ENCODE peak calls at places on chromosomes 4 and X, in eight cellular contexts. One of them, this sample, is unnamed.
A peak's percentile ranks its signal among the peaks of the same experiment; 100 is the strongest.

GRCh38 chr4:83208371-83208770 is 76.2 kb downstream of the COQ2 start:
- DNase-seq in GM23338: no peak
- DNase-seq in omental fat pad: no peak
- DNase-seq in heart right ventricle: no peak
- DNase-seq in lung: no peak
- DNase-seq in AG10803: no peak
- DNase-seq in AG09319: no peak
- DNase-seq in tibial nerve: no peak
- DNase-seq in this sample: no peak

GRCh38 chrX:19827088-19827487 is 60.3 kb downstream of the SH3KBP1 start:
- DNase-seq in GM23338: no peak
- DNase-seq in omental fat pad: no peak
- DNase-seq in heart right ventricle: no peak
- DNase-seq in lung: no peak
- DNase-seq in AG10803: no peak
- DNase-seq in AG09319: no peak
- DNase-seq in tibial nerve: no peak
- DNase-seq in this sample: no peak

GRCh38 chr4:52641853-52642563 is 17.1 kb downstream of the USP46 start:
- DNase-seq in GM23338: no peak
- DNase-seq in omental fat pad: no peak
- DNase-seq in heart right ventricle: no peak
- DNase-seq in lung: no peak
- DNase-seq in AG10803: no peak
- DNase-seq in AG09319: no peak
- DNase-seq in tibial nerve: no peak
- DNase-seq in this sample: peak; percentile 59

GRCh38 chrX:150693782-150694574 is 782 bp downstream of the MTMR1 start:
- DNase-seq in GM23338: peak; percentile 74
- DNase-seq in omental fat pad: no peak
- DNase-seq in heart right ventricle: peak; percentile 37
- DNase-seq in lung: peak; percentile 54
- DNase-seq in AG10803: peak; percentile 86
- DNase-seq in AG09319: peak; percentile 23
- DNase-seq in tibial nerve: no peak
- DNase-seq in this sample: peak; percentile 90

GRCh38 chr4:124423160-124423559 is 289.4 kb downstream of the ANKRD50 start:
- DNase-seq in GM23338: no peak
- DNase-seq in omental fat pad: no peak
- DNase-seq in heart right ventricle: no peak
- DNase-seq in lung: no peak
- DNase-seq in AG10803: no peak
- DNase-seq in AG09319: no peak
- DNase-seq in tibial nerve: no peak
- DNase-seq in this sample: no peak

GRCh38 chr4:149999485-150000074 is 78.7 kb upstream of the DCLK2 start:
- DNase-seq in GM23338: peak; percentile 54
- DNase-seq in omental fat pad: no peak
- DNase-seq in heart right ventricle: no peak
- DNase-seq in lung: no peak
- DNase-seq in AG10803: peak; percentile 85
- DNase-seq in AG09319: peak; percentile 65
- DNase-seq in tibial nerve: no peak
- DNase-seq in this sample: peak; percentile 10

GRCh38 chr4:184851200-184851541 is 25.4 kb upstream of the ACSL1 start:
- DNase-seq in GM23338: no peak
- DNase-seq in omental fat pad: no peak
- DNase-seq in heart right ventricle: no peak
- DNase-seq in lung: no peak
- DNase-seq in AG10803: no peak
- DNase-seq in AG09319: no peak
- DNase-seq in tibial nerve: no peak
- DNase-seq in this sample: peak; percentile 33

GRCh38 chrX:51798701-51799100 is 55.5 kb downstream of the GSPT2 start:
- DNase-seq in GM23338: no peak
- DNase-seq in omental fat pad: no peak
- DNase-seq in heart right ventricle: no peak
- DNase-seq in lung: no peak
- DNase-seq in AG10803: no peak
- DNase-seq in AG09319: no peak
- DNase-seq in tibial nerve: no peak
- DNase-seq in this sample: no peak

GRCh38 chrX:107747596-107748161 is 27.9 kb downstream of the TSC22D3 start:
- DNase-seq in GM23338: no peak
- DNase-seq in omental fat pad: no peak
- DNase-seq in heart right ventricle: no peak
- DNase-seq in lung: peak; percentile 48
- DNase-seq in AG10803: peak; percentile 52
- DNase-seq in AG09319: no peak
- DNase-seq in tibial nerve: no peak
- DNase-seq in this sample: no peak

GRCh38 chrX:111375747-111376146 is 36.2 kb downstream of the DCX start:
- DNase-seq in GM23338: peak; percentile 49
- DNase-seq in omental fat pad: no peak
- DNase-seq in heart right ventricle: no peak
- DNase-seq in lung: no peak
- DNase-seq in AG10803: no peak
- DNase-seq in AG09319: no peak
- DNase-seq in tibial nerve: no peak
- DNase-seq in this sample: no peak

GRCh38 chr4:119240128-119240527 is 27.6 kb downstream of the USP53 start:
- DNase-seq in GM23338: no peak
- DNase-seq in omental fat pad: no peak
- DNase-seq in heart right ventricle: no peak
- DNase-seq in lung: no peak
- DNase-seq in AG10803: no peak
- DNase-seq in AG09319: no peak
- DNase-seq in tibial nerve: no peak
- DNase-seq in this sample: no peak

GRCh38 chr4:88285235-88285505 is 809 bp upstream of the PPM1K start:
- DNase-seq in GM23338: no peak
- DNase-seq in omental fat pad: no peak
- DNase-seq in heart right ventricle: no peak
- DNase-seq in lung: no peak
- DNase-seq in AG10803: no peak
- DNase-seq in AG09319: no peak
- DNase-seq in tibial nerve: no peak
- DNase-seq in this sample: no peak

GRCh38 chr4:7192252-7193039 is at the start of gene SORCS2:
- DNase-seq in GM23338: peak; percentile 77
- DNase-seq in omental fat pad: no peak
- DNase-seq in heart right ventricle: peak; percentile 74
- DNase-seq in lung: no peak
- DNase-seq in AG10803: peak; percentile 44
- DNase-seq in AG09319: no peak
- DNase-seq in tibial nerve: peak; percentile 42
- DNase-seq in this sample: peak; percentile 87

GRCh38 chr4:52204921-52205320 is 153.8 kb downstream of the SPATA18 start:
- DNase-seq in GM23338: no peak
- DNase-seq in omental fat pad: no peak
- DNase-seq in heart right ventricle: no peak
- DNase-seq in lung: no peak
- DNase-seq in AG10803: no peak
- DNase-seq in AG09319: no peak
- DNase-seq in tibial nerve: no peak
- DNase-seq in this sample: no peak

GRCh38 chrX:66760648-66761047 is 121.8 kb upstream of the EDA2R start:
- DNase-seq in GM23338: peak; percentile 18
- DNase-seq in omental fat pad: no peak
- DNase-seq in heart right ventricle: no peak
- DNase-seq in lung: no peak
- DNase-seq in AG10803: no peak
- DNase-seq in AG09319: no peak
- DNase-seq in tibial nerve: no peak
- DNase-seq in this sample: no peak
- TF ChIP-seq CTCF in GM23338: peak; percentile 46
- TF ChIP-seq CTCF in omental fat pad: no peak
- TF ChIP-seq CTCF in heart right ventricle: no peak
- TF ChIP-seq CTCF in lung: no peak
- TF ChIP-seq CTCF in AG10803: no peak
- TF ChIP-seq CTCF in AG09319: no peak
- TF ChIP-seq CTCF in tibial nerve: no peak
- TF ChIP-seq CTCF in this sample: no peak

GRCh38 chrX:33339219-33339618 is 127.9 kb upstream of the DMD start:
- DNase-seq in GM23338: peak; percentile 2
- DNase-seq in omental fat pad: no peak
- DNase-seq in heart right ventricle: no peak
- DNase-seq in lung: no peak
- DNase-seq in AG10803: no peak
- DNase-seq in AG09319: no peak
- DNase-seq in tibial nerve: no peak
- DNase-seq in this sample: no peak

GRCh38 chrX:33330798-33331197 is 119.4 kb upstream of the DMD start:
- DNase-seq in GM23338: no peak
- DNase-seq in omental fat pad: no peak
- DNase-seq in heart right ventricle: no peak
- DNase-seq in lung: no peak
- DNase-seq in AG10803: no peak
- DNase-seq in AG09319: no peak
- DNase-seq in tibial nerve: no peak
- DNase-seq in this sample: no peak

GRCh38 chrX:33336783-33337182 is 125.4 kb upstream of the DMD start:
- DNase-seq in GM23338: peak; percentile 15
- DNase-seq in omental fat pad: no peak
- DNase-seq in heart right ventricle: no peak
- DNase-seq in lung: no peak
- DNase-seq in AG10803: no peak
- DNase-seq in AG09319: no peak
- DNase-seq in tibial nerve: no peak
- DNase-seq in this sample: no peak
- TF ChIP-seq CTCF in GM23338: peak; percentile 43
- TF ChIP-seq CTCF in omental fat pad: no peak
- TF ChIP-seq CTCF in heart right ventricle: peak; percentile 33
- TF ChIP-seq CTCF in lung: no peak
- TF ChIP-seq CTCF in AG10803: no peak
- TF ChIP-seq CTCF in AG09319: peak; percentile 33
- TF ChIP-seq CTCF in tibial nerve: no peak
- TF ChIP-seq CTCF in this sample: no peak

DNA sequence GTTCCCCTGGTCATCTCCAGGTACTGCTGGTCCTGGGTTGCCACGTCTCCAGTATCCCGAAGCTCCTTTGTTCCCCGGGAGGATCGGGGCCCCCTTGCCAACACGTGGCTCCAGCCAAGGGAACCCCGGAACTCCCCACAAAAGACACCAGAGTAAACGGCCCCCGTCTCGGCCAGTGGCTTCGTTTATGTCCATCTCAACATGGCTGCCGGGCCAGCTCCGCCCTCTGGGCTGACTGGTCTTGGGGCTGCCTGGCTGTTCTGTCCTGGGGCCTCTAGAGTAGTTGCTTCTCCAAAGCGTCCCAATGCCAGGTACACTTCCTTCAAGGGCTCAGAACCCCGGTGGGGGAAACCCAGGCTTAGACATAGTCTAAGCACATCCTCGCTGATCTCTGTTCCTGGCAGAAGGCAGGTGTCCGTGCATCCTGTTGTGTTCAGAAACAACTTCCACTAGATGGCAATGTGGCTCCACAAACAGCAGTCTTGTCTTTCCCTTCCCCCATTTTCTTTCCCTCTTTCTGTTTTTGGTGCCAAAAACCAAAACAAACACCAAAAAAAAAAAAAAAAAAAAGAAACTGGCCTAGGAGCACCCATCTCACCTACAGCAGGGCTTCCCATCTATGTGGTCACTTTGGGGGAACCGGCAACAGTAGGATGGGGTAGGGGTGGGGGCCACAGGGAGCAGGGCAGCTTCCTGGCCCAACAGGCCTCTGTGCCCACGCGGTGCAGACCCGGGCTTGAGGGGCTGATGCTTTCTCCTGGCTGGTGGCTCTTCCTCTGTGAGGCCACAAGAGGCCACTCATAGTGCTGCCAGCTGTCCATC is 35.3 kb downstream of the NBDY start:
- DNase-seq in GM23338: peak; percentile 67
- DNase-seq in omental fat pad: peak; percentile 36
- DNase-seq in heart right ventricle: peak; percentile 21
- DNase-seq in lung: peak; percentile 81
- DNase-seq in AG10803: peak; percentile 73
- DNase-seq in AG09319: peak; percentile 84
- DNase-seq in tibial nerve: no peak
- DNase-seq in this sample: peak; percentile 67
- TF ChIP-seq CTCF in GM23338: peak; percentile 48
- TF ChIP-seq CTCF in omental fat pad: no peak
- TF ChIP-seq CTCF in heart right ventricle: peak; percentile 41
- TF ChIP-seq CTCF in lung: peak; percentile 72
- TF ChIP-seq CTCF in AG10803: peak; percentile 63
- TF ChIP-seq CTCF in AG09319: peak; percentile 69
- TF ChIP-seq CTCF in tibial nerve: peak; percentile 83
- TF ChIP-seq CTCF in this sample: peak; percentile 19

DNA sequence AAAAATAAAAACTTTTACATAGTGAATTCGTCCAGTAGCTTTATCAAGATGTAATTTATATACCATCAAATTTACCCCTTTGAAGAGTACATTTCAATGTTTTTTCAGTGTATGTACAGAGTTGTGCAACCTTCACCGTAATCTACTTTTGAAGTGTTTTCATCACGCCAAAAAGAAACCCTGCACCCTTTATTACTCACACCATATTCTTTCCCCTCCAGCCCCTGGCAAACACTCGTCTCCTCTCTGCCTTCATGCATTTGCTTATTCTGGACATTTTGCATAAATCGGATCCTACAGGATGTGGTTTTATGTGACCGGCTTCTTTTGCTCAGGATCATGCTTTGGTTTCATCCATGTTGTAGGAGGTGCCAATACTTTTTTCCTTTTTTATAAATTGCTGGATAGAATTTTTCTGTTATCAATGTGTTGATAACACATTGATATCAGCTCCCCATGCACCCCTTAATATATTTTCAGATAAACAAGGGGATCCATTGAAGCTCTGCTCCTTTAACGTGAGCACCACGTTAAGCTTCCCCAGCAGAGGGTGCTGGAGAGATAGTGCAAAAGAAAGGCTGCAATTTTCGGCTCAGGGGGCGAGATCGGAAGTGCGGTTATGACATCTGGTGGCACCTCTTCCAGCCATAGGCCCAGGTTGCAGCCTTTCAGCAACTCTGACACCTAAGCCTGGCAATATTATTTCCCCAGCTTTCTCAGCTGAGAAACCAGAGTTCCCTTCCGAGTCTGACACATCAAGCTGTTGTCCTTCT is 100.1 kb upstream of the VCX3B start:
- DNase-seq in GM23338: peak; percentile 81
- DNase-seq in omental fat pad: no peak
- DNase-seq in heart right ventricle: no peak
- DNase-seq in lung: no peak
- DNase-seq in AG10803: no peak
- DNase-seq in AG09319: no peak
- DNase-seq in tibial nerve: no peak
- DNase-seq in this sample: no peak
- TF ChIP-seq CTCF in GM23338: peak; percentile 67
- TF ChIP-seq CTCF in omental fat pad: no peak
- TF ChIP-seq CTCF in heart right ventricle: peak; percentile 35
- TF ChIP-seq CTCF in lung: peak; percentile 0
- TF ChIP-seq CTCF in AG10803: no peak
- TF ChIP-seq CTCF in AG09319: no peak
- TF ChIP-seq CTCF in tibial nerve: no peak
- TF ChIP-seq CTCF in this sample: no peak